ENCODE peak calls at places on chromosomes 7 and 10, in nine cellular contexts. V, B, E, A, Q, S, J, F and I are unnamed samples.

GRCh38 chr10:94076325-94076841 is 82.7 kb downstream of the PLCE1 start:
- DNase-seq in V (no peak), A (no peak), J (no peak), S (no peak), F (no peak), E (peak; percentile 72), Q (no peak), B (no peak), I (peak; percentile 54)

GRCh38 chr10:118913825-118914224 is 115.7 kb upstream of the NANOS1 start:
- DNase-seq in V (no peak), Q (no peak), S (no peak), A (no peak), F (no peak), B (no peak), E (no peak), J (no peak), I (no peak)

GRCh38 chr7:116434820-116435341 is 64.7 kb upstream of the CAV2 start:
- DNase-seq in Q (no peak), A (no peak), V (no peak), B (no peak), E (peak; percentile 92), F (no peak), J (no peak), S (no peak), I (peak; percentile 92)

GRCh38 chr10:61655335-61655851 is 7.3 kb upstream of the CABCOCO1 start:
- DNase-seq in A (no peak), E (peak; percentile 37), Q (no peak), F (no peak), S (no peak), J (no peak), V (no peak), B (no peak), I (no peak)

GRCh38 chr7:134685250-134685649 is 38.6 kb downstream of the BPGM start:
- DNase-seq in A (no peak), J (no peak), F (peak; percentile 85), Q (no peak), S (no peak), V (no peak), B (no peak), E (peak; percentile 21), I (no peak)

GRCh38 chr7:121449304-121449703 is 53.2 kb upstream of the FAM3C start:
- DNase-seq in F (no peak), Q (no peak), A (no peak), E (peak; percentile 12), B (no peak), V (no peak), S (no peak), J (no peak), I (no peak)

GRCh38 chr7:69656890-69657289 is 58.6 kb downstream of the AUTS2 start:
- DNase-seq in V (no peak), E (peak; percentile 88), F (no peak), A (no peak), Q (no peak), J (no peak), B (no peak), S (no peak), I (peak; percentile 37)

GRCh38 chr7:33727415-33727814 is 177.9 kb upstream of the BMPER start:
- DNase-seq in S (no peak), Q (no peak), J (no peak), E (no peak), V (no peak), B (no peak), A (no peak), F (no peak), I (no peak)

GRCh38 chr10:34567854-34568253 is 247.2 kb downstream of the PARD3 start:
- DNase-seq in S (no peak), A (no peak), B (no peak), J (no peak), F (no peak), E (no peak), V (no peak), Q (no peak), I (no peak)

GRCh38 chr10:52004342-52004949 is 305.1 kb upstream of the CSTF2T start:
- DNase-seq in Q (no peak), S (no peak), J (peak; percentile 40), A (no peak), F (peak; percentile 8), E (peak; percentile 66), V (peak; percentile 42), B (no peak), I (peak; percentile 9)

GRCh38 chr7:29588900-29589696 is 25.5 kb downstream of the PRR15 start:
- DNase-seq in B (peak; percentile 8), E (peak; percentile 54), J (peak; percentile 49), Q (peak; percentile 21), S (no peak), F (peak; percentile 65), V (peak; percentile 64), A (no peak), I (no peak)

GRCh38 chr10:67883710-67884312 is 645 bp upstream of the SIRT1 start:
- DNase-seq in S (no peak), J (no peak), F (peak; percentile 30), V (no peak), Q (no peak), A (no peak), E (peak; percentile 49), B (no peak), I (no peak)

GRCh38 chr7:51070163-51070562 is 246.4 kb downstream of the COBL start:
- DNase-seq in V (no peak), A (no peak), Q (no peak), S (no peak), E (peak; percentile 25), J (no peak), B (no peak), F (no peak), I (peak; percentile 14)

GRCh38 chr10:71703577-71703976 is 16.0 kb downstream of the C10orf105 start:
- DNase-seq in S (no peak), V (no peak), E (no peak), B (no peak), A (no peak), F (no peak), J (no peak), Q (no peak), I (no peak)

GRCh38 chr7:93189235-93189634 is 37.0 kb downstream of the HEPACAM2 start:
- DNase-seq in Q (no peak), V (no peak), J (no peak), E (no peak), S (no peak), B (no peak), F (no peak), A (no peak), I (no peak)

GRCh38 chr10:59281861-59282260 is 80.5 kb downstream of the FAM13C start:
- DNase-seq in S (no peak), B (no peak), J (no peak), A (no peak), Q (no peak), F (no peak), E (no peak), V (no peak), I (no peak)

GRCh38 chr7:78953726-78954363 is 499.6 kb downstream of the MAGI2 start:
- DNase-seq in B (no peak), J (no peak), F (no peak), S (no peak), E (peak; percentile 12), Q (no peak), A (no peak), V (no peak), I (no peak)